ENCODE peak calls at places on chromosome 12, in five cellular contexts. G, S, V, W and L are unnamed samples.

GRCh38 chr12:5078423-5078822 is 34.7 kb downstream of the KCNA5 start:
- DNase-seq in G (no peak), S (no peak), V (no peak), W (no peak), L (no peak)

GRCh38 chr12:63940295-63940997 is 95.9 kb downstream of the SRGAP1 start:
- DNase-seq in G (no peak), S (no peak), V (no peak), W (peak), L (no peak)

GRCh38 chr12:45730842-45731336 is 1.4 kb downstream of the ARID2 start:
- DNase-seq in G (no peak), S (peak), V (peak), W (peak), L (no peak)

GRCh38 chr12:57527184-57527583 is 4.6 kb downstream of the MBD6 start:
- DNase-seq in G (no peak), S (no peak), V (no peak), W (no peak), L (no peak)

GRCh38 chr12:52279683-52280318 is 5.4 kb downstream of the KRT86 start:
- DNase-seq in G (no peak), S (no peak), V (no peak), W (no peak), L (no peak)

GRCh38 chr12:46210835-46211439 is 57.9 kb downstream of the SLC38A1 start:
- DNase-seq in G (no peak), S (no peak), V (no peak), W (peak), L (no peak)

GRCh38 chr12:88552672-88553079 is 27.6 kb downstream of the KITLG start:
- DNase-seq in G (no peak), S (peak), V (no peak), W (no peak), L (no peak)

GRCh38 chr12:77003244-77003643 is 62.1 kb downstream of the E2F7 start:
- DNase-seq in G (no peak), S (no peak), V (no peak), W (peak), L (no peak)

GRCh38 chr12:130281157-130281799 is 56.4 kb upstream of the PIWIL1 start:
- DNase-seq in G (no peak), S (peak), V (no peak), W (no peak), L (no peak)